ENCODE peak calls at places on chromosomes 16 and 17, in nine cellular contexts. O, G, P, C, Z, N, S, A and B are unnamed samples.

GRCh38 chr17:77867308-77867781 is 91.2 kb upstream of the TNRC6C start:
- ATAC-seq in A (no peak), O (no peak), G (no peak), N (no peak), Z (no peak), P (peak), S (no peak), C (no peak), B (peak)

GRCh38 chr16:85781685-85782370 is 17.5 kb downstream of the EMC8 start:
- ATAC-seq in G (peak), P (no peak), O (no peak), N (no peak), Z (no peak), A (no peak), S (peak), C (peak), B (no peak)

GRCh38 chr16:89130448-89130847 is 36.8 kb downstream of the ACSF3 start:
- ATAC-seq in A (no peak), G (no peak), Z (no peak), O (no peak), S (no peak), N (no peak), C (no peak), P (no peak), B (no peak)

GRCh38 chr17:56172517-56172982 is 19.3 kb downstream of the ANKFN1 start:
- ATAC-seq in N (no peak), A (no peak), Z (no peak), O (no peak), S (no peak), G (peak), C (no peak), P (peak), B (no peak)

GRCh38 chr16:1691956-1692355 is 13.9 kb downstream of the JPT2 start:
- ATAC-seq in C (no peak), P (peak), S (no peak), N (no peak), G (no peak), O (no peak), A (no peak), Z (no peak), B (no peak)

GRCh38 chr16:54672500-54672899 is 258.2 kb upstream of the IRX5 start:
- ATAC-seq in S (no peak), P (no peak), Z (no peak), G (no peak), O (no peak), N (no peak), A (no peak), C (no peak), B (no peak)

GRCh38 chr16:72722552-72722951 is 325.4 kb downstream of the ZFHX3 start:
- ATAC-seq in S (no peak), N (no peak), O (no peak), P (no peak), C (no peak), A (no peak), G (no peak), Z (no peak), B (no peak)

GRCh38 chr17:59010026-59010425 is 96.7 kb downstream of the TRIM37 start:
- ATAC-seq in G (no peak), O (no peak), N (no peak), C (no peak), A (no peak), P (no peak), Z (no peak), S (no peak), B (no peak)

GRCh38 chr16:55539488-55539887 is 27.0 kb upstream of the CAPNS2 start:
- ATAC-seq in Z (no peak), C (no peak), A (no peak), N (no peak), P (no peak), O (no peak), G (no peak), S (no peak), B (no peak)

GRCh38 chr17:78223061-78223460 is 8.4 kb upstream of the TMEM235 start:
- ATAC-seq in O (no peak), A (no peak), G (no peak), Z (no peak), S (no peak), P (no peak), N (no peak), C (no peak), B (no peak)

GRCh38 chr16:18839555-18839954 is 38.2 kb upstream of the ARL6IP1 start:
- ATAC-seq in P (peak), S (peak), O (no peak), G (peak), A (no peak), N (no peak), C (peak), Z (no peak), B (no peak)

GRCh38 chr17:1714488-1714979 is 4.4 kb upstream of the TLCD2 start:
- ATAC-seq in P (peak), A (no peak), N (no peak), S (peak), G (peak), Z (no peak), C (peak), O (no peak), B (no peak)

GRCh38 chr17:36825113-36825955 is 111.9 kb upstream of the LHX1 start:
- ATAC-seq in O (no peak), S (no peak), A (no peak), G (no peak), C (no peak), Z (no peak), P (no peak), N (no peak), B (no peak)

GRCh38 chr16:24975428-24975889 is 39.7 kb downstream of the ARHGAP17 start:
- ATAC-seq in C (no peak), G (peak), S (peak), Z (no peak), N (no peak), A (peak), O (peak), P (peak), B (peak)

GRCh38 chr17:336110-337021 is 16.2 kb downstream of the RPH3AL start:
- ATAC-seq in G (peak), C (no peak), S (peak), O (no peak), Z (peak), P (peak), N (no peak), A (peak), B (peak)

GRCh38 chr17:38397227-38397626 is 31.0 kb upstream of the ARHGAP23 start:
- ATAC-seq in G (peak), A (no peak), Z (no peak), N (no peak), C (peak), O (no peak), S (no peak), P (no peak), B (no peak)

GRCh38 chr17:44738214-44738906 is 20.4 kb upstream of the ADAM11 start:
- ATAC-seq in N (no peak), S (peak), G (no peak), O (peak), Z (no peak), A (peak), C (no peak), P (peak), B (no peak)

GRCh38 chr17:49952912-49953497 is 16.0 kb upstream of the DLX4 start:
- ATAC-seq in A (no peak), C (no peak), S (no peak), O (no peak), P (no peak), N (no peak), Z (no peak), G (no peak), B (peak)

GRCh38 chr16:67529639-67530012 is 997 bp downstream of the RIPOR1 start:
- ATAC-seq in C (peak), P (peak), O (no peak), N (no peak), S (peak), G (peak), Z (no peak), A (no peak), B (peak)